ENCODE peak calls at places on chromosome 1, in seven cellular contexts. C, A, Z, S, V, I and E are unnamed samples.
A peak's percentile ranks its signal among the peaks of the same experiment; 100 is the strongest.

GRCh38 chr1:93756656-93757055 is 75.0 kb upstream of the BCAR3 start:
- DNase-seq in A (no peak), V (no peak), Z (no peak), S (no peak), C (no peak), I (no peak), E (no peak)

GRCh38 chr1:178818416-178818815 is 52.5 kb downstream of the ANGPTL1 start:
- DNase-seq in C (no peak), Z (no peak), V (no peak), S (no peak), I (peak; percentile 16), A (no peak), E (peak; percentile 15)

GRCh38 chr1:38474738-38475623 is 384.6 kb downstream of the RRAGC start:
- DNase-seq in A (no peak), I (no peak), C (no peak), Z (no peak), V (no peak), S (no peak), E (no peak)

GRCh38 chr1:99397029-99397428 is 132.7 kb downstream of the PLPPR4 start:
- DNase-seq in Z (no peak), I (peak; percentile 3), C (no peak), V (no peak), S (no peak), A (no peak), E (no peak)

GRCh38 chr1:185536165-185536920 is 197.8 kb upstream of the HMCN1 start:
- DNase-seq in A (no peak), I (no peak), S (no peak), V (no peak), C (no peak), Z (no peak), E (no peak)

GRCh38 chr1:153652795-153653507 is 5.6 kb upstream of the SNAPIN start:
- DNase-seq in Z (no peak), A (no peak), S (no peak), V (no peak), I (no peak), C (no peak), E (peak; percentile 53)

GRCh38 chr1:210123924-210124589 is 108.5 kb upstream of the SERTAD4 start:
- DNase-seq in S (no peak), A (no peak), Z (no peak), C (no peak), I (peak; percentile 49), V (no peak), E (peak; percentile 87)

GRCh38 chr1:17631410-17631809 is 91.9 kb downstream of the ARHGEF10L start:
- DNase-seq in I (no peak), V (no peak), S (no peak), A (no peak), Z (no peak), C (no peak), E (no peak)

GRCh38 chr1:112636597-112637256 is 17.1 kb downstream of the CAPZA1 start:
- DNase-seq in Z (no peak), V (no peak), A (no peak), C (no peak), S (no peak), I (no peak), E (no peak)

GRCh38 chr1:21673277-21673780 is 4.2 kb upstream of the RAP1GAP start:
- DNase-seq in I (peak; percentile 72), C (peak; percentile 80), A (no peak), Z (no peak), S (peak; percentile 56), V (peak; percentile 88), E (peak; percentile 70)

GRCh38 chr1:78472251-78472620 is 18.5 kb upstream of the PTGFR start:
- DNase-seq in A (no peak), I (no peak), S (no peak), Z (no peak), V (no peak), C (no peak), E (peak; percentile 54)

GRCh38 chr1:145995148-145995851 is 1.1 kb downstream of the TXNIP start:
- DNase-seq in V (no peak), I (no peak), Z (no peak), C (no peak), S (no peak), A (no peak), E (no peak)

GRCh38 chr1:38815903-38816627 is 43.5 kb downstream of the RRAGC start:
- DNase-seq in V (no peak), S (no peak), I (no peak), C (no peak), Z (no peak), A (no peak), E (no peak)

GRCh38 chr1:228902781-228903572 is 167.7 kb downstream of the RHOU start:
- DNase-seq in S (peak; percentile 88), I (peak; percentile 99), Z (peak; percentile 29), C (peak; percentile 53), A (peak; percentile 85), V (no peak), E (peak; percentile 99)

GRCh38 chr1:221810406-221810805 is 68.5 kb upstream of the DUSP10 start:
- DNase-seq in V (no peak), S (no peak), Z (no peak), C (no peak), I (peak; percentile 25), A (no peak), E (peak; percentile 73)

GRCh38 chr1:42935313-42935624 is 23.4 kb downstream of the SLC2A1 start:
- DNase-seq in C (peak; percentile 69), I (no peak), V (peak; percentile 69), A (no peak), Z (no peak), S (no peak), E (no peak)

GRCh38 chr1:113813218-113813617 is 942 bp upstream of the RSBN1 start:
- DNase-seq in V (no peak), C (no peak), Z (no peak), A (no peak), I (no peak), S (peak; percentile 42), E (no peak)

GRCh38 chr1:54421101-54421504 is 14.9 kb upstream of the SSBP3 start:
- DNase-seq in Z (no peak), S (no peak), C (no peak), V (peak; percentile 30), I (no peak), A (no peak), E (peak; percentile 58)

GRCh38 chr1:167627615-167627864 is 2.5 kb upstream of the RCSD1 start:
- DNase-seq in C (no peak), V (no peak), A (no peak), I (no peak), Z (no peak), S (no peak), E (no peak)

GRCh38 chr1:172537827-172538391 is 5.0 kb downstream of the SUCO start:
- DNase-seq in C (no peak), S (no peak), Z (no peak), V (no peak), I (no peak), A (no peak), E (peak; percentile 66)

GRCh38 chr1:172533511-172534116 is 664 bp downstream of the SUCO start:
- DNase-seq in C (peak; percentile 45), V (no peak), S (peak; percentile 36), I (peak; percentile 50), Z (peak; percentile 16), A (no peak), E (peak; percentile 31)

GRCh38 chr1:172537366-172537765 is 4.4 kb downstream of the SUCO start:
- DNase-seq in S (no peak), V (no peak), Z (no peak), C (no peak), I (no peak), A (no peak), E (peak; percentile 40)

GRCh38 chr1:172532700-172533510 is at the start of gene SUCO:
- DNase-seq in V (peak; percentile 100), A (peak; percentile 100), C (peak; percentile 100), I (peak; percentile 100), S (peak; percentile 100), Z (peak; percentile 98), E (peak; percentile 98)

GRCh38 chr1:172536256-172536655 is 3.3 kb downstream of the SUCO start:
- DNase-seq in A (no peak), Z (no peak), I (no peak), V (no peak), S (no peak), C (no peak), E (peak; percentile 20)
- H3K4me3 ChIP-seq in A (no peak overlapping the region), Z (no peak overlapping the region), I (no peak overlapping the region), V (no peak overlapping the region), S (no peak overlapping the region), C (no peak overlapping the region), E (no peak overlapping the region)

GRCh38 chr1:192489748-192490147 is 85.8 kb upstream of the RGS1 start:
- DNase-seq in I (peak; percentile 93), C (peak; percentile 50), S (peak; percentile 37), A (no peak), Z (no peak), V (no peak), E (peak; percentile 96)

GRCh38 chr1:192491804-192492554 is 83.6 kb upstream of the RGS1 start:
- DNase-seq in S (no peak), A (no peak), Z (no peak), V (no peak), C (no peak), I (no peak), E (peak; percentile 92)

GRCh38 chr1:192489046-192489445 is 86.5 kb upstream of the RGS1 start:
- DNase-seq in A (no peak), C (no peak), Z (no peak), S (no peak), V (no peak), I (peak; percentile 21), E (peak; percentile 92)

GRCh38 chr1:192485692-192486436 is 89.7 kb upstream of the RGS1 start:
- DNase-seq in I (peak; percentile 96), C (peak; percentile 47), Z (no peak), V (no peak), S (peak; percentile 72), A (no peak), E (peak; percentile 100)

GRCh38 chr1:192488058-192488457 is 87.5 kb upstream of the RGS1 start:
- DNase-seq in I (no peak), S (no peak), Z (no peak), C (no peak), A (no peak), V (no peak), E (no peak)
- TF ChIP-seq CTCF in I (no peak), S (no peak), Z (no peak), C (peak; percentile 14), A (no peak), V (peak; percentile 18), E (peak; percentile 20)

GRCh38 chr1:119768778-119769177 is at the start of gene HMGCS2:
- DNase-seq in C (no peak), S (no peak), Z (no peak), V (no peak), I (no peak), A (no peak), E (no peak)
- H3K4me3 ChIP-seq in C (no peak within 1 kb of the TSS), S (no peak within 1 kb of the TSS), Z (no peak within 1 kb of the TSS), V (no peak within 1 kb of the TSS), I (no peak within 1 kb of the TSS), A (no peak within 1 kb of the TSS), E (no peak within 1 kb of the TSS)

DNA sequence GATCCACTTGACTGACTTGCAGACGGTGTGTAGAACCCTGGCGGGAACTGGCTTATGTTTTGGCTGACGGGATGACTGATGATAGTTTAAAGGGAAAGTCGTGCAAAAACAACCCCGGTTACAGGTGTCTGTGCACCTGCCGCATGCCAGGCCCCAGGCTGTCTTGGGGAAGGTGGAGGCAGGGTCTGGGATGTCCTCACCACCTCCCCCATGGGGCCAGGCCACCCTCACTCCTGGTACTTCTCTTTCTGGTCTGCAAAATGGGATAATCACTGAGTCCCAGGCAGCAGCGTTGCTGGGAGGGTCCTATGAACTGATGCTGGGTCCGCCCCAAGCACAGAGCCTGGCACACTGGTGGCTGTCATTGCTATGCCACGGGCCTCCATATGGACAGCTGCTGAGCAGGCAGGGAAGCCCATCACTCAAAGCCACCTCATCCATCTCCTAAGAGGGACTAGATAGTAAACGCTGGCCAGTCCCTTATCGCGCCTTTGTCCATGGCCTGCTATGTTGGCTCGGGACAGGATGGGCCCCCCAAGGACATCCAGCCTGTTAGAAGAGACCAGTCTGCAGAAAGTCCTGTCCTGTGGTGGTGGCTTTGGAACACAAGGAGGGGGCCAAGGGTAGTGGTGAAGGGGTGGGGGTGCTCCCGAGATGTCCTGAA is 15.0 kb upstream of the SLC2A7 start:
- DNase-seq in C (peak; percentile 20), Z (no peak), S (no peak), A (no peak), I (no peak), V (no peak), E (no peak)
- TF ChIP-seq CTCF in C (no peak), Z (no peak), S (no peak), A (no peak), I (no peak), V (no peak), E (no peak)